ENCODE peak calls at places on chromosomes 7 and 10, in six cellular contexts. W is mammary epithelial cell, B is fibroblast of the aortic adventitia, L is GM12865, O is PC-9, G is pancreas. Y is an unnamed sample.

GRCh38 chr10:75091173-75091572 is 20.3 kb upstream of the SAMD8 start:
- DNase-seq in W (no peak), G (no peak), O (no peak), L (no peak), B (no peak), Y (no peak)

GRCh38 chr7:16318463-16318862 is 102.9 kb downstream of the CRPPA start:
- DNase-seq in G (no peak), O (peak; percentile 21), B (no peak), W (no peak), L (no peak), Y (no peak)

GRCh38 chr10:3935141-3935540 is 150.1 kb upstream of the KLF6 start:
- DNase-seq in O (no peak), W (peak; percentile 77), L (peak; percentile 92), B (peak; percentile 91), G (no peak), Y (peak; percentile 90)

GRCh38 chr10:127916826-127917225 is 9.9 kb downstream of the PTPRE start:
- DNase-seq in G (no peak), O (no peak), B (no peak), L (no peak), W (no peak), Y (no peak)

GRCh38 chr10:117936136-117936535 is 110.6 kb downstream of the RAB11FIP2 start:
- DNase-seq in L (no peak), G (no peak), W (no peak), B (peak; percentile 20), O (no peak), Y (peak; percentile 35)

GRCh38 chr7:134514663-134515062 is 12.7 kb upstream of the AKR1B10 start:
- DNase-seq in W (peak; percentile 75), G (no peak), L (peak; percentile 82), O (peak; percentile 35), B (peak; percentile 90), Y (peak; percentile 93)

GRCh38 chr7:2114052-2114451 is 118.7 kb downstream of the MAD1L1 start:
- DNase-seq in G (no peak), B (peak; percentile 24), W (peak; percentile 26), O (no peak), L (no peak), Y (peak; percentile 58)

GRCh38 chr10:97127507-97127906 is 58.3 kb downstream of the SLIT1 start:
- DNase-seq in W (no peak), O (no peak), G (no peak), L (no peak), B (no peak), Y (no peak)

GRCh38 chr10:86312701-86313270 is 53.8 kb downstream of the GRID1 start:
- DNase-seq in W (no peak), O (no peak), B (no peak), G (no peak), L (no peak), Y (no peak)

GRCh38 chr10:126156012-126156411 is 232.3 kb downstream of the ADAM12 start:
- DNase-seq in W (peak; percentile 3), L (no peak), O (no peak), G (no peak), B (no peak), Y (no peak)

GRCh38 chr10:3222068-3222467 is 49.5 kb upstream of the PITRM1 start:
- DNase-seq in O (peak; percentile 24), L (peak; percentile 20), W (no peak), G (no peak), B (no peak), Y (peak; percentile 68)

GRCh38 chr7:131562941-131563340 is 6.5 kb upstream of the PODXL start:
- DNase-seq in O (no peak), G (no peak), L (no peak), W (no peak), B (no peak), Y (peak; percentile 27)

GRCh38 chr10:120131183-120131582 is 238.7 kb downstream of the SEC23IP start:
- DNase-seq in W (peak; percentile 34), G (no peak), B (peak; percentile 1), L (peak; percentile 14), O (no peak), Y (peak; percentile 0)

GRCh38 chr10:63323930-63324854 is 141.6 kb downstream of the JMJD1C start:
- DNase-seq in O (no peak), B (no peak), L (no peak), G (no peak), W (no peak), Y (no peak)

GRCh38 chr7:2218444-2218785 is 14.3 kb downstream of the MAD1L1 start:
- DNase-seq in B (no peak), O (no peak), L (no peak), G (no peak), W (no peak), Y (no peak)

GRCh38 chr10:30247704-30248103 is 101.4 kb downstream of the MTPAP start:
- DNase-seq in B (no peak), L (peak; percentile 47), G (no peak), O (no peak), W (no peak), Y (no peak)

GRCh38 chr10:96835826-96836365 is 3.8 kb downstream of the LCOR start:
- DNase-seq in L (peak; percentile 34), B (peak; percentile 38), O (no peak), W (no peak), G (no peak), Y (peak; percentile 19)

GRCh38 chr7:123864438-123864837 is 19.5 kb downstream of the HYAL4 start:
- DNase-seq in W (no peak), L (no peak), G (no peak), B (no peak), O (no peak), Y (no peak)

GRCh38 chr10:95447733-95448132 is 113.4 kb downstream of the SORBS1 start:
- DNase-seq in B (peak; percentile 27), G (no peak), O (no peak), L (no peak), W (no peak), Y (peak; percentile 18)

GRCh38 chr10:6109444-6109775 is 20.6 kb downstream of the RBM17 start:
- DNase-seq in O (no peak), W (no peak), G (no peak), L (no peak), B (no peak), Y (no peak)

GRCh38 chr10:71367279-71367678 is 29.4 kb upstream of the CDH23 start:
- DNase-seq in L (no peak), O (no peak), B (no peak), G (no peak), W (peak; percentile 21), Y (no peak)

GRCh38 chr7:68321076-68321639 is 1277.1 kb upstream of the AUTS2 start:
- DNase-seq in O (peak; percentile 6), G (no peak), L (no peak), B (no peak), W (peak; percentile 0), Y (no peak)

GRCh38 chr10:32237644-32238345 is 109.2 kb downstream of the EPC1 start:
- DNase-seq in B (peak; percentile 75), L (no peak), W (peak; percentile 85), G (no peak), O (no peak), Y (peak; percentile 49)

GRCh38 chr10:101749033-101749432 is 26.9 kb downstream of the FGF8 start:
- DNase-seq in L (no peak), W (no peak), O (no peak), G (no peak), B (no peak), Y (peak; percentile 6)

GRCh38 chr10:96495544-96495943 is 18.2 kb downstream of the TLL2 start:
- DNase-seq in O (no peak), W (no peak), L (no peak), G (no peak), B (no peak), Y (no peak)

GRCh38 chr7:23544913-23545354 is 13.2 kb upstream of the TRA2A start:
- DNase-seq in G (no peak), W (peak; percentile 39), O (peak; percentile 68), L (peak; percentile 78), B (peak; percentile 37), Y (peak; percentile 61)
- TF ChIP-seq CTCF in G (peak; percentile 15), W (peak; percentile 39), O (peak; percentile 84), L (peak; percentile 73), B (peak; percentile 43), Y (peak; percentile 58)

GRCh38 chr10:88120075-88120474 is 256.6 kb downstream of the PTEN start:
- DNase-seq in O (no peak), L (no peak), B (no peak), G (no peak), W (no peak), Y (no peak)
- H3K4me3 ChIP-seq in O (no peak overlapping the region), L (no peak overlapping the region), B (no peak overlapping the region), G (no peak overlapping the region), W (no peak overlapping the region), Y (no peak overlapping the region)

DNA sequence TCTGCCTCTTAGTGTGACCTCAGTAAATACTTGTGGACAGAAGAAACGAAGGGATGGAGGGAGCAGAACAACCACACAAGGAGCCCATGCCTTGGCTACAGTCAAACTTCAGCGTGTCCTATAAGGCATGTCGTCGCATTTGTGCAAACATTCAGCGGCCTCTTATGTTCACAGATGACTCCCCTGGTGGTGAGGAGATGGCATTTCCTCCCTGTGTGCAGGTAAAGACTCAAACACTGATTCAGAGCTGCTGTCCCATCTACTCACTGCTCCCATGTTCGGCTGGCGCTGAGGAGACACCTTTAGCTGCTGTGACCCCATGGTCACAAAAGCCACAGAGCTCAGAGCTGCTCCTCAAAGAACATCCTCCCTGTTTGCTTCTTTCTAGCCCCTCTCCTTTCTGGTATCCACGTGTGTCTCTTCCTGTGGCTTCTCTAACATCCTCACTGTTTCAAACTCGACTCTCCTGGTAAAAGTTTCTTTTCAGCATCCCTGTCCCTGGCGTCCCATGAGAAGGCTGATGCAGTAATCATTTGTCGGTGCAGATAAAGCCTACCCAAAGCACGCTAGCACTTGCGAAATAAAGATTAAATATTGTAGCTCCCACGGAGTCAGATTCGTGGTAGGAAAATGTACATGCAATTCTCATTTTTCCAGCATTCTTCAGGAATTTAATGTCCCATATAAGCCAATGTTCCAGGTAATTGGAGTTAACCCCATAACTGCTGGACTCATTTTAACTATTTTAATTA is 124.9 kb upstream of the NEBL start:
- DNase-seq in W (no peak), L (peak; percentile 14), B (no peak), G (no peak), O (no peak), Y (peak; percentile 90)
- TF ChIP-seq CTCF in W (no peak), L (peak; percentile 34), B (no peak), G (no peak), O (no peak), Y (peak; percentile 16)

GRCh38 chr10:58266826-58267712 is 625 bp downstream of the IPMK start:
- DNase-seq in G (peak; percentile 83), W (peak; percentile 62), L (peak; percentile 57), O (peak; percentile 69), B (peak; percentile 63), Y (peak; percentile 79)

GRCh38 chr10:58268454-58268945 is 462 bp upstream of the CISD1 start:
- DNase-seq in L (no peak), O (no peak), G (no peak), W (no peak), B (no peak), Y (no peak)

GRCh38 chr10:58267713-58268453 is at the start of gene IPMK:
- DNase-seq in L (peak; percentile 98), O (peak; percentile 98), G (peak; percentile 96), B (peak; percentile 74), W (peak; percentile 90), Y (peak; percentile 90)

GRCh38 chr10:58266003-58266825 is 1.5 kb downstream of the IPMK start:
- DNase-seq in L (peak; percentile 61), W (peak; percentile 65), G (no peak), O (no peak), B (peak; percentile 63), Y (peak; percentile 85)

DNA sequence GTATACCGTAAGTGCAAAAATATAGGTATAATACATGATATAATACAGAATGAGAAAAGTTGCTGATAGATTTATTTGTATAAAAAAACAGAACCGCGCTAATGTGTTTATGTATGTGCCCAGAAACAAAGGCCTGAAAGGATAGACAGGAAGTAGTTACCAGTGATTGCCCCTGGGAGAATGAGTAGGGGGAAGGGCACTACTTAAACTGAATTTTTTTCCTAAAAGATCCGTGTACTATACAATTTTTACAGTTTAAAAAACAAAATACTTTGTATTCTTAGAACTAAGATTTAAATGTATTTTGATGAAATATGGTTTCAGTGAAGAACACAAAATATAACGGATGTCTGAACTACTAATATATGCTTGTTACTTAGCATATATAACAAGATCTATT is 2.9 kb downstream of the IPMK start:
- DNase-seq in G (no peak), W (no peak), B (no peak), O (no peak), L (no peak), Y (peak; percentile 29)
- H3K4me3 ChIP-seq in G (no peak overlapping the region), W (no peak overlapping the region), B (no peak overlapping the region), O (peak overlapping the region; percentile 66), L (peak overlapping the region; percentile 63), Y (peak overlapping the region; percentile 7)